ENCODE peak calls at places on chromosomes 3 and 15, in four cellular contexts. N is HL-60, H is fibroblast of pulmonary artery, B is fibroblast of lung. Q is an unnamed sample.

GRCh38 chr15:92655178-92655995 is at the start of gene FAM174B:
- DNase-seq in N (peak; percentile 13), H (peak; percentile 5), B (peak; percentile 57), Q (peak; percentile 7)

GRCh38 chr15:80588801-80589200 is 106.3 kb upstream of the ABHD17C start:
- DNase-seq in N (no peak), H (peak; percentile 98), B (peak; percentile 93), Q (peak; percentile 96)

GRCh38 chr3:178719036-178719635 is 182.9 kb downstream of the KCNMB2 start:
- DNase-seq in N (no peak), H (peak; percentile 24), B (no peak), Q (peak; percentile 20)

GRCh38 chr15:73802336-73803105 is 49.4 kb upstream of the INSYN1 start:
- DNase-seq in N (no peak), H (no peak), B (peak; percentile 8), Q (no peak)

GRCh38 chr3:170725285-170725731 is 139.4 kb upstream of the SLC7A14 start:
- DNase-seq in N (no peak), H (peak; percentile 62), B (peak; percentile 80), Q (peak; percentile 82)

GRCh38 chr15:80695911-80696651 is 971 bp downstream of the ABHD17C start:
- DNase-seq in N (peak; percentile 10), H (no peak), B (peak; percentile 22), Q (peak; percentile 17)

GRCh38 chr15:51281368-51281967 is 56.9 kb downstream of the CYP19A1 start:
- DNase-seq in N (peak; percentile 68), H (peak; percentile 78), B (peak; percentile 38), Q (peak; percentile 62)

GRCh38 chr15:85010472-85011209 is 29.0 kb downstream of the PDE8A start:
- DNase-seq in N (peak; percentile 18), H (peak; percentile 79), B (no peak), Q (peak; percentile 57)

GRCh38 chr3:108887137-108887536 is 64.6 kb downstream of the TRAT1 start:
- DNase-seq in N (no peak), H (no peak), B (no peak), Q (no peak)

GRCh38 chr3:87873136-87873535 is 185.7 kb downstream of the CGGBP1 start:
- DNase-seq in N (no peak), H (peak; percentile 10), B (peak; percentile 0), Q (peak; percentile 55)

GRCh38 chr3:54064486-54064885 is 57.9 kb upstream of the CACNA2D3 start:
- DNase-seq in N (no peak), H (no peak), B (no peak), Q (no peak)

GRCh38 chr3:170178631-170179030 is 2.9 kb downstream of the PHC3 start:
- DNase-seq in N (peak; percentile 44), H (no peak), B (no peak), Q (no peak)

GRCh38 chr3:138381413-138381901 is 33.1 kb downstream of the MRAS start:
- DNase-seq in N (no peak), H (peak; percentile 45), B (peak; percentile 67), Q (peak; percentile 34)

GRCh38 chr3:155184027-155184426 is 103.9 kb downstream of the MME start:
- DNase-seq in N (no peak), H (no peak), B (no peak), Q (no peak)

GRCh38 chr15:66035901-66036300 is 166.6 kb downstream of the RAB11A start:
- DNase-seq in N (no peak), H (no peak), B (no peak), Q (no peak)

GRCh38 chr3:191391873-191392808 is 61.8 kb upstream of the UTS2B start:
- DNase-seq in N (no peak), H (no peak), B (no peak), Q (no peak)

GRCh38 chr15:86139828-86140227 is 60.2 kb downstream of the AGBL1 start:
- DNase-seq in N (no peak), H (no peak), B (no peak), Q (no peak)

GRCh38 chr15:70299931-70300858 is 202.5 kb upstream of the TLE3 start:
- DNase-seq in N (no peak), H (no peak), B (no peak), Q (no peak)
- H3K4me3 ChIP-seq in N (no peak overlapping the region), H (no peak overlapping the region), B (no peak overlapping the region), Q (no peak overlapping the region)

DNA sequence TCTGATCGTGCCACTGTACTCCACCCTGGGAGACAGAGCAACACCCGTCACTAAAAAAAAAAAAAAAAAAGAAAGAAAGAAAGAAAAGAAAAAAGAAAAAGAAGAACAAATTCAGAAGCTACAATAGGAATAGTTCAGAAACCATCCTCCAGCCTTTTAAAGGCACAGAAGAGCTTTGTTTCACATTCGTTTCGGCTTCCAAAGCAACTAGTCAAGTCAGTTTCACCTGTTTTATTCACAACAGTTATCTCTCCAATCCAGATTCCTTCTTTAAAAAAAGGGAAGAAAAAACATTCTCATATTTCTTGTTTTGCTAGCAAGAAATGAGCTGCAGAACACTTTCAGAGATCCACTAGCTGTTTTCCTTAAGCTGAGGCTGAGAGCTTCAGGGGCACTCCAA is 767.7 kb upstream of the CFAP20DC start:
- DNase-seq in N (no peak), H (no peak), B (peak; percentile 32), Q (no peak)
- H3K4me3 ChIP-seq in N (no peak overlapping the region), H (no peak overlapping the region), B (no peak overlapping the region), Q (no peak overlapping the region)

GRCh38 chr3:23942546-23942945 is 2.5 kb upstream of the NR1D2 start:
- DNase-seq in N (no peak), H (no peak), B (no peak), Q (no peak)
- H3K4me3 ChIP-seq in N (no peak overlapping the region), H (no peak overlapping the region), B (no peak overlapping the region), Q (no peak overlapping the region)

GRCh38 chr3:112131111-112131510 is 1.9 kb downstream of the GCSAM start:
- DNase-seq in N (no peak), H (no peak), B (no peak), Q (no peak)

GRCh38 chr3:112132554-112132953 is 494 bp downstream of the GCSAM start:
- DNase-seq in N (no peak), H (no peak), B (no peak), Q (no peak)

GRCh38 chr3:112130638-112130993 is 2.4 kb downstream of the GCSAM start:
- DNase-seq in N (no peak), H (no peak), B (no peak), Q (no peak)

GRCh38 chr3:112132975-112133448 is at the start of gene GCSAM:
- DNase-seq in N (peak; percentile 90), H (no peak), B (no peak), Q (no peak)

GRCh38 chr3:112132088-112132487 is 960 bp downstream of the GCSAM start:
- DNase-seq in N (no peak), H (no peak), B (no peak), Q (no peak)
- H3K4me3 ChIP-seq in N (no peak overlapping the region), H (no peak overlapping the region), B (no peak overlapping the region), Q (no peak overlapping the region)

DNA sequence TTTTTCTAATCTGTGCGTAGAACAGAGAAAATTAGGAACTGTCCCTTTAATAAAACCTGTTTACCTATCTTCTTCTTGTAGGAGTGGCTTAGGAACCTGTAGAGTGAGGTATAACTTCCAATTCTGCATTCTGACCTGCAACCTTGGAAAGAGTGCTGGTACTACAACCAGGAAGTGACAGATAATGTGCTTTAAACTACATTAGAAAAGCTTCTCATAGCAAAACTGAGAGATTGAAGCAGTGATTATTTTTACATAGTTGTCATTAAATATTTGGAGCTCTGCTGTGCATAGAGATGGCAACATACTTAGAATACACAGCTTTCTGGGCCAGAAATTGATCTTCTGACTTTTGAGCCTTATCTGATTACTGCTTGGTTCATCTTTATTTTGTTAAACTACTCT is 50.4 kb upstream of the ZDHHC23 start:
- DNase-seq in N (no peak), H (no peak), B (no peak), Q (no peak)
- H3K4me3 ChIP-seq in N (no peak overlapping the region), H (no peak overlapping the region), B (no peak overlapping the region), Q (no peak overlapping the region)

DNA sequence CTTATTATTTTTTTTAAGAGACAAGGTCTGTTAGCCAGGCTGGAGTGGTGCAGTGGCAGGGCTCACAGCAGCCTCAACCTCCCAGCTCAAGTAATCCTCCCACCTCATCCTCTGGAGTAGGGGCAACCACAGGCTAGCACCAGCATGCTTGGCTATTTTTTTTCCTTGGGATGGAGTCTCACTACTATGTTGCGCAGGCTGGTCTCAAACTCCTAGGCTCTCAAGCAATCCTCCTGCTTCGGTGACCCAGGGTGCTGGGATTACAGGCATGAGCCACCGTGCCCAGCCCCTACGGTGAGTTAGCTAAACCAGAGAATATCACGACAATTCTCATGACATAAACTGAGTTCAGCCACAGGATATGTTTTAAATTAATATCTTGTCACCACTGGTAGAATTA is 2.0 kb downstream of the DCUN1D1 start:
- DNase-seq in N (no peak), H (no peak), B (no peak), Q (no peak)
- H3K4me3 ChIP-seq in N (peak overlapping the region; percentile 93), H (peak overlapping the region; percentile 83), B (no peak overlapping the region), Q (no peak overlapping the region)

DNA sequence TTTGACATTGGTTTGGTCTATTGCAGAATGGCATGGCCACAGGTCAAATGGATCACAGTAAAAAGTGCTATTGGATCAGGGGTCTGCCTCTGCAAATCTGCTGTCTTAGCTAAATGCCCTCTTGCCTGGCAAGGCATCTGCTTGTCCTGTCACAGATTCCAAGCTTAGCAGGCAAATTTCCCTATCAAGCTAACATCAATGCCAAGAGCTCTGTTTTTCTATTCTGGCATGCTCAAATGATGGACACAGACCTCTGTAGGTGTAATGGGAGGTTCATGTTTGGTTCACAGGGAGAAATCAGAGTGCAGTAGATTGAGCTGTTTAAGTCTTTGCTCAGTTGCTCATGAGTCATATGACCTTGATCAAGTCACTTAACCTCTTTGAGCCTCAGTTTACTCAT is 54.8 kb upstream of the CPB1 start:
- DNase-seq in N (no peak), H (no peak), B (no peak), Q (no peak)
- H3K4me3 ChIP-seq in N (no peak overlapping the region), H (no peak overlapping the region), B (no peak overlapping the region), Q (no peak overlapping the region)

GRCh38 chr15:40930430-40931299 is 1.5 kb downstream of the DLL4 start:
- DNase-seq in N (peak; percentile 31), H (peak; percentile 54), B (peak; percentile 31), Q (no peak)
- H3K4me3 ChIP-seq in N (no peak overlapping the region), H (peak overlapping the region; percentile 38), B (peak overlapping the region; percentile 43), Q (no peak overlapping the region)

DNA sequence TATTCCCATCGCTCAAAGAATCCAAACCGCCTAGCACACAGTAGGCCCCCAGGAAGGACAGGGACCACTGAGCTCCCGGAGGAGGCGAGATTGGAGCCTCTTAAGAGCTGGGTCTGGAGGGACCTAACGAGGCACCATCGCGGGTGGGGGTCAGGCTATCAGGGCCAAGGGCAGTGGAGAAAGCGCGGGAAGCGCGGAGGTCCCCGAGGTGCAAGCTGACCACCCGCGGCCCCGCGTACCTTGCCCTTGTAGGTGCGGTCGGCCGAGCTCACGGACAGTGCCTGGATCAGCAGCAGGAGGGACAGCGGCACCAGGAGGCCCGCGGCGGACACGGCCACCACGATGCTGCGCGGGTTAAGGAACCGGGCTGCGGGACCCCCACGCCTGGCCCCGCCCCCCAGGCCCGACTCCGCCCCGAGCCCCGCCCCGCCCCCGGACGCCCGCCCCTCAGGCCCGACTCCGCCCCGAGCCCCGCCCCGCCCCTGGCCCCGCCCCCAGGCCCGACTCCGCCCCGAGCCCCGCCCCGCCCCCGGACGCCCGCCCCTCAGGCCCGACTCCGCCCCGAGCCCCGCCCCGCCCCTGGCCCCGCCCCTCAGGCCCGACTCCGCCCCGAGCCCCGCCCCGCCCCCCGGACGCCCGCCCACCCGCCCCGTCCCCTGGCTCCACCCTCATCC is 3.9 kb downstream of the ZDHHC19 start:
- DNase-seq in N (no peak), H (no peak), B (no peak), Q (no peak)
- H3K4me3 ChIP-seq in N (peak overlapping the region; percentile 37), H (peak overlapping the region; percentile 54), B (no peak overlapping the region), Q (no peak overlapping the region)

GRCh38 chr3:49902511-49903345 is 945 bp downstream of the MST1R start:
- DNase-seq in N (no peak), H (no peak), B (no peak), Q (no peak)
- H3K4me3 ChIP-seq in N (no peak overlapping the region), H (no peak overlapping the region), B (no peak overlapping the region), Q (no peak overlapping the region)

Q was measured in fibroblast of mammary gland.